ENCODE peak calls at places on chromosomes 1 and 21, in five cellular contexts. One of them, this sample, is unnamed.

GRCh38 chr1:2231667-2232254 is 3.6 kb downstream of the SKI start:
- DNase-seq in coronary artery: peak; percentile 97
- DNase-seq in HFF-Myc: no peak
- DNase-seq in astrocyte of the spinal cord: peak; percentile 91
- DNase-seq in GM23338: peak; percentile 64
- DNase-seq in this sample: no peak

GRCh38 chr21:42583992-42584641 is 69.3 kb upstream of the PDE9A start:
- DNase-seq in coronary artery: peak; percentile 62
- DNase-seq in HFF-Myc: no peak
- DNase-seq in astrocyte of the spinal cord: no peak
- DNase-seq in GM23338: no peak
- DNase-seq in this sample: no peak

GRCh38 chr1:115238336-115239147 is 99.5 kb downstream of the NGF start:
- DNase-seq in coronary artery: no peak
- DNase-seq in astrocyte of the spinal cord: no peak
- DNase-seq in GM23338: no peak
- DNase-seq in HFF-Myc: no peak
- DNase-seq in this sample: no peak

GRCh38 chr1:113976609-113977278 is 2.5 kb upstream of the OLFML3 start:
- DNase-seq in GM23338: peak; percentile 79
- DNase-seq in HFF-Myc: no peak
- DNase-seq in astrocyte of the spinal cord: peak; percentile 67
- DNase-seq in coronary artery: no peak
- DNase-seq in this sample: no peak

GRCh38 chr1:245306020-245306419 is 151.2 kb downstream of the KIF26B start:
- DNase-seq in HFF-Myc: no peak
- DNase-seq in GM23338: no peak
- DNase-seq in coronary artery: no peak
- DNase-seq in astrocyte of the spinal cord: no peak
- DNase-seq in this sample: no peak

GRCh38 chr21:42561742-42562141 is 48.1 kb downstream of the SLC37A1 start:
- DNase-seq in GM23338: no peak
- DNase-seq in coronary artery: no peak
- DNase-seq in astrocyte of the spinal cord: no peak
- DNase-seq in HFF-Myc: no peak
- DNase-seq in this sample: no peak

GRCh38 chr1:103461171-103462105 is 64.1 kb upstream of the RNPC3 start:
- DNase-seq in HFF-Myc: no peak
- DNase-seq in astrocyte of the spinal cord: peak; percentile 51
- DNase-seq in coronary artery: no peak
- DNase-seq in GM23338: peak; percentile 40
- DNase-seq in this sample: no peak

GRCh38 chr21:25895565-25896205 is 160.9 kb downstream of the GABPA start:
- DNase-seq in coronary artery: no peak
- DNase-seq in GM23338: peak; percentile 66
- DNase-seq in HFF-Myc: no peak
- DNase-seq in astrocyte of the spinal cord: peak; percentile 36
- DNase-seq in this sample: no peak

GRCh38 chr21:24223625-24224024 is 1383.7 kb downstream of the MRPL39 start:
- DNase-seq in HFF-Myc: no peak
- DNase-seq in GM23338: no peak
- DNase-seq in astrocyte of the spinal cord: peak; percentile 2
- DNase-seq in coronary artery: no peak
- DNase-seq in this sample: no peak

GRCh38 chr1:66393586-66394334 is 140.2 kb upstream of the SGIP1 start:
- DNase-seq in coronary artery: no peak
- DNase-seq in HFF-Myc: no peak
- DNase-seq in GM23338: no peak
- DNase-seq in astrocyte of the spinal cord: no peak
- DNase-seq in this sample: no peak

GRCh38 chr1:3531928-3532327 is 77.5 kb downstream of the ARHGEF16 start:
- DNase-seq in coronary artery: no peak
- DNase-seq in astrocyte of the spinal cord: no peak
- DNase-seq in HFF-Myc: no peak
- DNase-seq in GM23338: no peak
- DNase-seq in this sample: no peak

GRCh38 chr1:33586111-33586510 is 113.7 kb downstream of the ZSCAN20 start:
- DNase-seq in GM23338: no peak
- DNase-seq in coronary artery: no peak
- DNase-seq in HFF-Myc: no peak
- DNase-seq in astrocyte of the spinal cord: peak; percentile 16
- DNase-seq in this sample: peak; percentile 27

GRCh38 chr1:43270421-43271095 is 775 bp downstream of the TMEM125 start:
- DNase-seq in HFF-Myc: no peak
- DNase-seq in coronary artery: peak; percentile 65
- DNase-seq in astrocyte of the spinal cord: no peak
- DNase-seq in GM23338: peak; percentile 97
- DNase-seq in this sample: peak; percentile 94
- H3K4me3 ChIP-seq in HFF-Myc: no peak overlapping the region
- H3K4me3 ChIP-seq in coronary artery: peak overlapping the region; percentile 30
- H3K4me3 ChIP-seq in astrocyte of the spinal cord: no peak overlapping the region
- H3K4me3 ChIP-seq in GM23338: peak overlapping the region; percentile 59
- H3K4me3 ChIP-seq in this sample: peak overlapping the region; percentile 2

GRCh38 chr1:182616130-182617074 is 12.2 kb upstream of the RGS16 start:
- DNase-seq in coronary artery: peak; percentile 86
- DNase-seq in astrocyte of the spinal cord: peak; percentile 95
- DNase-seq in HFF-Myc: no peak
- DNase-seq in GM23338: peak; percentile 87
- DNase-seq in this sample: no peak
- H3K4me3 ChIP-seq in coronary artery: peak overlapping the region; percentile 72
- H3K4me3 ChIP-seq in astrocyte of the spinal cord: no peak overlapping the region
- H3K4me3 ChIP-seq in HFF-Myc: no peak overlapping the region
- H3K4me3 ChIP-seq in GM23338: peak overlapping the region; percentile 70
- H3K4me3 ChIP-seq in this sample: peak overlapping the region; percentile 54

DNA sequence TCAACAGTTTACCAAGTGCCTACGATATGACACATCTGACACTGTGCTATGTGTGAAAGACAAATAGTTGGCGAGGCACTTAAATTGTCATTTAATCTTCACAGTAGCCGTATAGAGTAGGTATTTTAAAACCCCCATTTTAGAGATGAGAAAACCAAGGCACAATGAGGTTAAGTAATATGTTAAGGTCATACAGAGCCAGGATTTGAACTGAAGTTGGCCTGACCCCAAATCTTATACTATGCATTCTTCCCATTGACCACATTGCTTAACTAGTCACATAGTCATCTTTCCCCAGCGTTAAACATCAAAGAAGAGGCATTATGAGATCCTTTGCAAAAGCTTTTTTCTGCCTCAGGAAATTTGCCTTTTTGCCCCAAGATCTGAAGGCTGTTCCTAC is 3.9 kb downstream of the INKA2 start:
- DNase-seq in astrocyte of the spinal cord: no peak
- DNase-seq in GM23338: no peak
- DNase-seq in HFF-Myc: no peak
- DNase-seq in coronary artery: no peak
- DNase-seq in this sample: no peak
- H3K4me3 ChIP-seq in astrocyte of the spinal cord: no peak overlapping the region
- H3K4me3 ChIP-seq in GM23338: peak overlapping the region; percentile 95
- H3K4me3 ChIP-seq in HFF-Myc: no peak overlapping the region
- H3K4me3 ChIP-seq in coronary artery: no peak overlapping the region
- H3K4me3 ChIP-seq in this sample: no peak overlapping the region

GRCh38 chr1:247447162-247447909 is 10.6 kb downstream of the OR2B11 start:
- DNase-seq in coronary artery: no peak
- DNase-seq in astrocyte of the spinal cord: no peak
- DNase-seq in GM23338: no peak
- DNase-seq in HFF-Myc: no peak
- DNase-seq in this sample: no peak
- H3K4me3 ChIP-seq in coronary artery: peak overlapping the region; percentile 64
- H3K4me3 ChIP-seq in astrocyte of the spinal cord: peak overlapping the region; percentile 49
- H3K4me3 ChIP-seq in GM23338: peak overlapping the region; percentile 44
- H3K4me3 ChIP-seq in HFF-Myc: peak overlapping the region; percentile 19
- H3K4me3 ChIP-seq in this sample: peak overlapping the region; percentile 48

GRCh38 chr1:87965193-87965592 is 636.5 kb downstream of the LMO4 start:
- DNase-seq in coronary artery: no peak
- DNase-seq in HFF-Myc: no peak
- DNase-seq in GM23338: no peak
- DNase-seq in astrocyte of the spinal cord: no peak
- DNase-seq in this sample: no peak

GRCh38 chr1:87972818-87973217 is 644.1 kb downstream of the LMO4 start:
- DNase-seq in HFF-Myc: no peak
- DNase-seq in coronary artery: no peak
- DNase-seq in astrocyte of the spinal cord: peak; percentile 50
- DNase-seq in GM23338: no peak
- DNase-seq in this sample: no peak

GRCh38 chr1:87968259-87968955 is 639.7 kb downstream of the LMO4 start:
- DNase-seq in GM23338: peak; percentile 56
- DNase-seq in astrocyte of the spinal cord: peak; percentile 85
- DNase-seq in HFF-Myc: peak; percentile 9
- DNase-seq in coronary artery: peak; percentile 78
- DNase-seq in this sample: no peak

GRCh38 chr1:87973901-87974300 is 645.2 kb downstream of the LMO4 start:
- DNase-seq in HFF-Myc: no peak
- DNase-seq in coronary artery: no peak
- DNase-seq in GM23338: peak; percentile 33
- DNase-seq in astrocyte of the spinal cord: no peak
- DNase-seq in this sample: no peak

GRCh38 chr1:87969040-87969439 is 640.4 kb downstream of the LMO4 start:
- DNase-seq in GM23338: no peak
- DNase-seq in astrocyte of the spinal cord: no peak
- DNase-seq in HFF-Myc: no peak
- DNase-seq in coronary artery: no peak
- DNase-seq in this sample: no peak
- H3K4me3 ChIP-seq in GM23338: no peak overlapping the region
- H3K4me3 ChIP-seq in astrocyte of the spinal cord: no peak overlapping the region
- H3K4me3 ChIP-seq in HFF-Myc: no peak overlapping the region
- H3K4me3 ChIP-seq in coronary artery: no peak overlapping the region
- H3K4me3 ChIP-seq in this sample: no peak overlapping the region

GRCh38 chr1:150548632-150549495 is at the start of gene ADAMTSL4:
- DNase-seq in astrocyte of the spinal cord: peak; percentile 83
- DNase-seq in GM23338: peak; percentile 84
- DNase-seq in coronary artery: peak; percentile 86
- DNase-seq in HFF-Myc: no peak
- DNase-seq in this sample: no peak
- H3K4me3 ChIP-seq in astrocyte of the spinal cord: peak within 1 kb of the TSS; percentile 44
- H3K4me3 ChIP-seq in GM23338: peak within 1 kb of the TSS; percentile 83
- H3K4me3 ChIP-seq in coronary artery: peak within 1 kb of the TSS; percentile 95
- H3K4me3 ChIP-seq in HFF-Myc: peak within 1 kb of the TSS; percentile 42
- H3K4me3 ChIP-seq in this sample: peak within 1 kb of the TSS; percentile 61

GRCh38 chr1:46043491-46044017 is 88.9 kb downstream of the PIK3R3 start:
- DNase-seq in coronary artery: no peak
- DNase-seq in HFF-Myc: no peak
- DNase-seq in astrocyte of the spinal cord: no peak
- DNase-seq in GM23338: peak; percentile 83
- DNase-seq in this sample: no peak
- H3K4me3 ChIP-seq in coronary artery: no peak overlapping the region
- H3K4me3 ChIP-seq in HFF-Myc: no peak overlapping the region
- H3K4me3 ChIP-seq in astrocyte of the spinal cord: no peak overlapping the region
- H3K4me3 ChIP-seq in GM23338: peak overlapping the region; percentile 11
- H3K4me3 ChIP-seq in this sample: no peak overlapping the region

DNA sequence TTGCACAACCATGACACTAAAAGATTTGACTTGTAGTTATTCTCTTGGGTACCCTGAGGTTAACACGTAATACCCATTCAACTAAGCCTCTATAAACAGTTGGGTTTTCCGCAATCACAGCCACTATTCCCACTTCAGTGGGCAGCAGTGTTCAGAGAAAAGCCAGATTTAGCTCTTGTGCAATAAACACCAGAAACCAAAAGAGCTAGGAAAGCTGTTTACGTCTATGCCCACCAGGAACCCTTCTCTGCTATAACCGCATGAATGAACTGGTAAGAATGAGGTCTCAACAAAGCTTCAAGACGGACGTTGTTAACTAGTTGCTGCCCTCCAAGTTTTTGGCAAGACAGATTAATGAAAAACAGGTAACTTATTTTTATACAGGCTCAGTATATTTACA is 101.3 kb downstream of the SLC45A1 start:
- DNase-seq in coronary artery: no peak
- DNase-seq in GM23338: no peak
- DNase-seq in HFF-Myc: no peak
- DNase-seq in astrocyte of the spinal cord: peak; percentile 65
- DNase-seq in this sample: no peak
- H3K4me3 ChIP-seq in coronary artery: peak overlapping the region; percentile 84
- H3K4me3 ChIP-seq in GM23338: no peak overlapping the region
- H3K4me3 ChIP-seq in HFF-Myc: no peak overlapping the region
- H3K4me3 ChIP-seq in astrocyte of the spinal cord: no peak overlapping the region
- H3K4me3 ChIP-seq in this sample: peak overlapping the region; percentile 83

GRCh38 chr1:116763787-116764465 is 9.7 kb downstream of the CD2 start:
- DNase-seq in coronary artery: no peak
- DNase-seq in GM23338: peak; percentile 72
- DNase-seq in HFF-Myc: no peak
- DNase-seq in astrocyte of the spinal cord: no peak
- DNase-seq in this sample: no peak
- H3K4me3 ChIP-seq in coronary artery: no peak overlapping the region
- H3K4me3 ChIP-seq in GM23338: no peak overlapping the region
- H3K4me3 ChIP-seq in HFF-Myc: no peak overlapping the region
- H3K4me3 ChIP-seq in astrocyte of the spinal cord: no peak overlapping the region
- H3K4me3 ChIP-seq in this sample: no peak overlapping the region

GRCh38 chr21:15063081-15063820 is 1.5 kb downstream of the NRIP1 start:
- DNase-seq in astrocyte of the spinal cord: peak; percentile 43
- DNase-seq in GM23338: no peak
- DNase-seq in HFF-Myc: no peak
- DNase-seq in coronary artery: no peak
- DNase-seq in this sample: no peak

GRCh38 chr21:15062566-15062965 is 2.2 kb downstream of the NRIP1 start:
- DNase-seq in HFF-Myc: no peak
- DNase-seq in GM23338: no peak
- DNase-seq in astrocyte of the spinal cord: peak; percentile 50
- DNase-seq in coronary artery: no peak
- DNase-seq in this sample: no peak

GRCh38 chr21:15060776-15061175 is 4.0 kb downstream of the NRIP1 start:
- DNase-seq in astrocyte of the spinal cord: peak; percentile 29
- DNase-seq in GM23338: no peak
- DNase-seq in HFF-Myc: no peak
- DNase-seq in coronary artery: no peak
- DNase-seq in this sample: no peak

GRCh38 chr21:15061284-15061683 is 3.5 kb downstream of the NRIP1 start:
- DNase-seq in HFF-Myc: no peak
- DNase-seq in coronary artery: no peak
- DNase-seq in GM23338: no peak
- DNase-seq in astrocyte of the spinal cord: no peak
- DNase-seq in this sample: no peak

DNA sequence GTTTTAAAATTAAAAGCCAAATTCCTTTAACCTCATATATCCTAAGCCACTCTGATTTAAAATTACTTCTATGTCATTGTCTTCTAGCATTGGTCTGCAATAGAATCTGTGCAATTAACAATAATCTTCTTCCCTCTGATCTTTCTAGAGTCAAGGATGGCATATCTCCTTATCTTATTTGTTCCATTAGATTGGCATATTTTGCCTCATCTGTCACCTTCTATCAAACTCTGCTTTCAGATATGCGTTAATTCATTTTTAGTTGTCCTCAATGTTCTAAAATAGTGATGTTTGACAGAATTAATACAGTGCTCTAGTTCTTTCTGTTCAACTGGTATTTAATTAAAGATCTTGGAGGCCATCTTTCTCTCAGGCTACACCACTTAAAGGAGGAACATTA is 3.1 kb downstream of the NRIP1 start:
- DNase-seq in HFF-Myc: no peak
- DNase-seq in coronary artery: no peak
- DNase-seq in astrocyte of the spinal cord: no peak
- DNase-seq in GM23338: no peak
- DNase-seq in this sample: no peak
- H3K4me3 ChIP-seq in HFF-Myc: peak overlapping the region; percentile 86
- H3K4me3 ChIP-seq in coronary artery: peak overlapping the region; percentile 7
- H3K4me3 ChIP-seq in astrocyte of the spinal cord: no peak overlapping the region
- H3K4me3 ChIP-seq in GM23338: no peak overlapping the region
- H3K4me3 ChIP-seq in this sample: peak overlapping the region; percentile 98